ENCODE peak calls at places on chromosome 2, in seven cellular contexts. L, R, N, D, E, Z and G are unnamed samples.

GRCh38 chr2:10028988-10029874 is 14.1 kb upstream of the KLF11 start:
- DNase-seq in E (no peak), R (peak), L (peak), N (peak), D (peak), Z (peak), G (no peak)

GRCh38 chr2:7094113-7094760 is 177.0 kb downstream of the RNF144A start:
- DNase-seq in R (no peak), E (no peak), L (no peak), N (no peak), D (no peak), Z (no peak), G (peak)

GRCh38 chr2:175111200-175111657 is 56.8 kb downstream of the ATF2 start:
- DNase-seq in Z (no peak), L (no peak), E (peak), N (no peak), R (peak), D (no peak), G (peak)

GRCh38 chr2:17646838-17647701 is 106.5 kb downstream of the SMC6 start:
- DNase-seq in D (no peak), L (no peak), Z (no peak), N (no peak), R (no peak), E (no peak), G (no peak)

GRCh38 chr2:156229724-156230362 is 102.7 kb downstream of the NR4A2 start:
- DNase-seq in E (no peak), D (no peak), N (no peak), R (no peak), L (no peak), Z (no peak), G (no peak)

GRCh38 chr2:119472749-119473148 is 41.1 kb downstream of the TMEM37 start:
- DNase-seq in R (no peak), N (no peak), Z (no peak), E (no peak), D (no peak), L (no peak), G (no peak)

GRCh38 chr2:189210250-189211075 is 30.9 kb upstream of the COL5A2 start:
- DNase-seq in L (no peak), D (no peak), N (peak), E (no peak), Z (peak), R (no peak), G (peak)

GRCh38 chr2:207772081-207772843 is 2.6 kb upstream of the FZD5 start:
- DNase-seq in D (no peak), L (no peak), Z (no peak), R (no peak), E (no peak), N (no peak), G (no peak)

GRCh38 chr2:226798422-226799210 is 1.0 kb downstream of the IRS1 start:
- DNase-seq in E (no peak), Z (peak), R (peak), L (peak), N (peak), D (peak), G (peak)

GRCh38 chr2:102449370-102449974 is 23.6 kb upstream of the SLC9A4 start:
- DNase-seq in R (peak), Z (no peak), N (peak), E (no peak), L (peak), D (peak), G (peak)

GRCh38 chr2:21535826-21536225 is 412.1 kb downstream of the TDRD15 start:
- DNase-seq in N (no peak), D (no peak), Z (no peak), R (no peak), L (no peak), E (no peak), G (no peak)

GRCh38 chr2:159053186-159054031 is 85.0 kb downstream of the TANC1 start:
- DNase-seq in N (no peak), Z (no peak), E (no peak), R (no peak), D (no peak), L (no peak), G (peak)

GRCh38 chr2:105076121-105076520 is 38.3 kb downstream of the MRPS9 start:
- DNase-seq in L (no peak), D (no peak), N (no peak), E (no peak), Z (no peak), R (no peak), G (no peak)

GRCh38 chr2:8036366-8036765 is 645.5 kb upstream of the ID2 start:
- DNase-seq in D (no peak), R (no peak), N (no peak), Z (no peak), E (no peak), L (no peak), G (no peak)

GRCh38 chr2:73426161-73426560 is 40.5 kb downstream of the ALMS1 start:
- DNase-seq in E (no peak), N (no peak), D (no peak), L (no peak), Z (no peak), R (no peak), G (no peak)

GRCh38 chr2:12397861-12398260 is 318.9 kb upstream of the TRIB2 start:
- DNase-seq in E (peak), Z (no peak), N (peak), L (no peak), D (no peak), R (no peak), G (no peak)

GRCh38 chr2:179255129-179255528 is 9.5 kb downstream of the SESTD1 start:
- DNase-seq in Z (no peak), E (no peak), R (no peak), L (no peak), N (no peak), D (no peak), G (no peak)

GRCh38 chr2:240565267-240566202 is 2.7 kb upstream of the RNPEPL1 start:
- DNase-seq in R (peak), L (peak), E (peak), N (peak), D (peak), Z (peak), G (no peak)

GRCh38 chr2:71333619-71334018 is 2.0 kb downstream of the ZNF638 start:
- DNase-seq in E (no peak), D (no peak), R (no peak), N (no peak), L (no peak), Z (no peak), G (peak)
- H3K4me3 ChIP-seq in E (peak), D (peak), R (peak), N (peak), L (peak), Z (peak), G (peak)

DNA sequence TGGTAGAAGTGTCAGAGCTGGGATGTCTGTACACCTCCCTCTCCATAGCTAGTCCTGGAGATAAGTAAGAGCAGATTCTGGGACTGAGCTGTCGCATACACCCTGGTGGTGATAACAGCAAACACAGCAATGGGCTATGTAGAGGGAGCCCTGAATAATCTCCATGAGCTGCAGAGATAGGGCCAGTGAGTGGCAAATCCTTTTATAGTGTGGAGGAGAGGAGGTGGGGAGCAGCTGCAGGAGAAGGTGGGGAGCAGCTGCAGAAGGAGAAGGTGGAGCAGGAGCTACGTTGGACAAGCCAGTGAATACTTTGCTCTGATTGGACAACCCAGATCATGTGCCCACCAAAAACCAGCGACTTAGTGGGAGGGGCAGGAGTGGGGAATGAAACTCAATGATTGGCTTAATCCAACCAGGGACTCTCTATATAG is 85.5 kb downstream of the TMEM247 start:
- DNase-seq in Z (peak), E (no peak), L (no peak), N (peak), R (no peak), D (no peak), G (no peak)
- H3K4me3 ChIP-seq in Z (peak), E (no peak), L (no peak), N (no peak), R (no peak), D (no peak), G (no peak)

GRCh38 chr2:33134764-33135560 is 188.2 kb downstream of the LTBP1 start:
- DNase-seq in N (peak), Z (no peak), D (no peak), R (no peak), L (no peak), E (no peak), G (peak)
- H3K4me3 ChIP-seq in N (peak), Z (peak), D (peak), R (no peak), L (no peak), E (no peak), G (peak)

DNA sequence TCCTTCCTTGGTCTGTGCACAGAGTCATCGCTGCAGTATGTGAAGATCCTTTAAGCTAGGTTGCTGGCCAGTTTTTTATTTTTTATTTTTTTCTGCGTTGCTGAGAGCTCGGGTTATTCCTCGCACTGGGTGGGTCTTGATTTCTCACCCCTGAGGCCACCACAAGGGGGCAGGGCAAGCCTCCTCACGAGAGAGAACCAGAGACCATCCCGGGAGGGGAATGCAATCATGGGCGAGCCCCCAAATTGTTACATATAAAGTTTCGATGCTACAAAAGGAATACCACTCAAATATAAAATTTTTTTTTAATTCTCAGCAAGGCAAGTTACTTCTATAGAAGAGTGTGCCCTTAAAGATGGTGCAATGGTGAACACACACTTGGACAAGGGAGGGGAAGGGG is 24.9 kb downstream of the HTR2B start:
- DNase-seq in L (no peak), E (no peak), N (no peak), R (no peak), D (no peak), Z (no peak), G (no peak)
- H3K4me3 ChIP-seq in L (no peak), E (no peak), N (no peak), R (no peak), D (no peak), Z (no peak), G (no peak)

GRCh38 chr2:20398956-20399567 is 47.8 kb upstream of the RHOB start:
- DNase-seq in D (no peak), R (no peak), Z (no peak), L (no peak), N (no peak), E (no peak), G (no peak)

GRCh38 chr2:20397811-20398447 is 47.3 kb upstream of the PUM2 start:
- DNase-seq in Z (no peak), E (no peak), R (no peak), N (no peak), D (no peak), L (no peak), G (no peak)

GRCh38 chr2:20400787-20401494 is 45.9 kb upstream of the RHOB start:
- DNase-seq in D (no peak), L (no peak), Z (no peak), R (no peak), N (no peak), E (no peak), G (no peak)

GRCh38 chr2:20401495-20401855 is 45.4 kb upstream of the RHOB start:
- DNase-seq in D (no peak), L (no peak), R (no peak), Z (no peak), E (no peak), N (no peak), G (no peak)

DNA sequence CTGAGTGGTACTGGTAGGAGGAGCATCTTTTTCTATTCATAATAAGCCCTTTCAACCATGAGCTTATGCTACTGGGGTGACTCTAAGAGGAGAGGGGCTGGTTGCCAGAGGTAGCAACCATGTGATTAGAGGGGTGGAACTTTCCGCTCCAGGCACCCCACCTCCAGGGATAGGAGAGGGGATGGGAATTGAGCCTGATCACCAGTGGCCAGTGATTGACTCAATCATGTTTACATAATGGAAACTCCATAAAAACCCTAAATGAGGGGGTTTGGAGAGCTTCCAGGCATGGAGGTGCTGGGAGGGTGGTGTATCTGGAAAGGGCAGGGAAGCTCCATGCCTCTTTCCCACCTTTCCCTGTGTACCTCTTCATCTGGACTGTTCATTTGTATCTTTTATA is 46.6 kb upstream of the RHOB start:
- DNase-seq in D (no peak), R (no peak), Z (no peak), L (no peak), E (no peak), N (no peak), G (no peak)
- H3K4me3 ChIP-seq in D (no peak), R (no peak), Z (no peak), L (no peak), E (no peak), N (no peak), G (no peak)

DNA sequence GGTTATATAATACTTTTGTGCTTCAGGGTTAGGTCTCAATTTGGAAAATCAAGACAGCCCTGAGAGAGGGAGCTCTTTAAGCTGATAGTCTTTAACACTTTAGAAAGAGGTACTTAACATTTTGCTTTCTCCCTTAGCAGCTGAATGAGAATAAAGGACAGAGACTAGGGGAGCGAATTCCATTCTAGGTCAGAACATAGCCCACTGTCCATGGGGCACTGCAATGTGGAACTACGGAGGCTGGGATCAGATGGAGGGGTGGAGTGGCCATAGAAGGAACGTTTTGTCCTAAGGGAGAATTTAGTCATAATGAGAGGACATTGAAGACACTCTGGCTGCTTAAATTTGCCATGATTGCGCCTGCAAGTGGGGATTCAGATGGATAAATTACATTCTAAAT is 794 bp downstream of the GKN2 start:
- DNase-seq in L (no peak), D (no peak), E (no peak), Z (no peak), N (no peak), R (no peak), G (no peak)
- H3K4me3 ChIP-seq in L (no peak), D (no peak), E (no peak), Z (no peak), N (no peak), R (no peak), G (no peak)

DNA sequence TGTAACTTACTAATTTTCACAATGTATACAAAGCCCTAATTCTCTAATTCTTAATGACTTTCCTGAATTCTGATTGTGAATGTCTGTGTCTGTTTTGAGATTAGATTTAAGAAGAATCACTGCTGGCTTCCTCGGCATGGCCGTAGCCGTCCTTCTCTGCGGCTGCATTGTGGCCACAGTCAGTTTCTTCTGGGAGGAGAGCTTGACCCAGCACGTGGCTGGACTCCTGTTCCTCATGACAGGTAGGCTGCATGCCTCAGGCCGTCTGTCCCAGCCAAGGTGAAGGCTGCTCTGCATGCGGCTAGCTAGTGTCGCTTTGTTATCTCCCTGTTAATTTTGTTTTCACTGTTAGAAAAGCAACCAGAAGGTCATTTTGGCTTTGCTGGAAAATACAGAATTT is 41.2 kb downstream of the TMEM178A start:
- DNase-seq in D (no peak), E (no peak), R (no peak), N (no peak), Z (no peak), L (no peak), G (no peak)
- H3K4me3 ChIP-seq in D (no peak), E (no peak), R (no peak), N (no peak), Z (no peak), L (no peak), G (no peak)

GRCh38 chr2:237858294-237859081 is 935 bp upstream of the RAMP1 start:
- DNase-seq in N (peak), R (peak), D (peak), Z (peak), L (no peak), E (peak), G (peak)

GRCh38 chr2:237859533-237860272 is at the start of gene RAMP1:
- DNase-seq in Z (no peak), L (no peak), N (no peak), D (no peak), R (no peak), E (no peak), G (peak)

GRCh38 chr2:237857791-237858190 is 1.6 kb upstream of the RAMP1 start:
- DNase-seq in D (no peak), L (no peak), E (no peak), N (no peak), R (no peak), Z (no peak), G (no peak)

GRCh38 chr2:237860273-237860935 is 981 bp downstream of the RAMP1 start:
- DNase-seq in E (no peak), D (no peak), N (no peak), Z (no peak), R (no peak), L (no peak), G (no peak)

DNA sequence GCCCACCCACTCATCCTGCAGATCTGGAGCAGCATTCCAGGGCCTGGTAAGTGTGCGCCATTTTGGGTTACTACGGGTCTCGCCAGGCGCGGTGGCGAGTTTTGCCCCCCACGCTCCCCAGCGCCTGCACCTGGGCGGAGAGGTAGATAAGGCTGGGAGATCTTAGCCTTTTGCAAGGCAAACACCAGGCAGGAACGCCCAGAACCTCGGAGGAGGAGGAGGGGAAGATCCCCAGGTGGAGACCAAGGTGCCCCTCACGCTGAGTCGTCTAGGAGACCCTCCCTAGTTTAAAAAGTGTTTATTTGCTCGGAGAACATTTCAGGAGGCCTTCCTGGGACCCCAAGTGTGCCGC is 365 bp upstream of the RAMP1 start:
- DNase-seq in D (no peak), E (no peak), Z (no peak), L (no peak), R (no peak), N (no peak), G (no peak)
- H3K4me3 ChIP-seq in D (peak), E (no peak), Z (peak), L (no peak), R (no peak), N (peak), G (peak)

GRCh38 chr2:126885701-126886121 is 13.0 kb upstream of the TEX51 start:
- DNase-seq in Z (peak), E (no peak), D (peak), L (no peak), R (no peak), N (no peak), G (no peak)
- H3K4me3 ChIP-seq in Z (peak), E (no peak), D (no peak), L (no peak), R (no peak), N (peak), G (peak)